ENCODE peak calls at places on chromosomes 12 and 14, in eight cellular contexts. F is cardiac muscle cell, B is body of pancreas, W is GM10248, D is B cell, X is A549, M is foreskin keratinocyte, Q is HFF-Myc. N is an unnamed sample.

GRCh38 chr12:64077922-64078321 is 144.2 kb downstream of the KICS2 start:
- DNase-seq in F (peak; percentile 30), B (no peak), W (no peak), D (no peak), X (peak; percentile 10), M (no peak), Q (no peak), N (no peak)

GRCh38 chr12:127731657-127732056 is 535.3 kb upstream of the TMEM132C start:
- DNase-seq in F (no peak), B (no peak), W (no peak), D (no peak), X (no peak), M (no peak), Q (peak; percentile 1), N (no peak)

GRCh38 chr12:68878846-68879245 is 54.1 kb downstream of the CPM start:
- DNase-seq in F (no peak), B (no peak), W (no peak), D (no peak), X (no peak), M (no peak), Q (no peak), N (no peak)

GRCh38 chr12:3043406-3043805 is 33.8 kb upstream of the TSPAN9 start:
- DNase-seq in F (no peak), B (no peak), W (no peak), D (no peak), X (no peak), M (no peak), Q (no peak), N (no peak)

GRCh38 chr14:100296106-100296651 is 10.1 kb downstream of the SLC25A29 start:
- DNase-seq in F (no peak), B (no peak), W (no peak), D (no peak), X (no peak), M (no peak), Q (no peak), N (no peak)

GRCh38 chr12:93785262-93786010 is 108.3 kb downstream of the CRADD start:
- DNase-seq in F (peak; percentile 94), B (peak; percentile 25), W (no peak), D (no peak), X (peak; percentile 86), M (peak; percentile 96), Q (peak; percentile 91), N (no peak)

GRCh38 chr12:34371050-34371449 is 348.8 kb downstream of the ALG10 start:
- DNase-seq in F (no peak), B (no peak), W (no peak), D (no peak), X (no peak), M (no peak), Q (no peak), N (no peak)

GRCh38 chr12:40336573-40337199 is 111.9 kb downstream of the LRRK2 start:
- DNase-seq in F (peak; percentile 21), B (no peak), W (peak; percentile 30), D (no peak), X (peak; percentile 57), M (peak; percentile 17), Q (no peak), N (no peak)

GRCh38 chr14:22845103-22845394 is 8.7 kb downstream of the MMP14 start:
- DNase-seq in F (no peak), B (no peak), W (no peak), D (no peak), X (no peak), M (no peak), Q (no peak), N (no peak)

GRCh38 chr14:105529506-105530445 is 3.4 kb downstream of the TMEM121 start:
- DNase-seq in F (no peak), B (no peak), W (peak; percentile 47), D (peak; percentile 69), X (no peak), M (no peak), Q (no peak), N (no peak)

GRCh38 chr12:101372431-101372830 is 35.1 kb downstream of the ARL1 start:
- DNase-seq in F (no peak), B (no peak), W (no peak), D (no peak), X (no peak), M (no peak), Q (no peak), N (no peak)

GRCh38 chr12:121021754-121022153 is 5.5 kb upstream of the C12orf43 start:
- DNase-seq in F (no peak), B (no peak), W (no peak), D (no peak), X (no peak), M (no peak), Q (no peak), N (no peak)

GRCh38 chr14:63996575-63997220 is 143.9 kb downstream of the SYNE2 start:
- DNase-seq in F (peak; percentile 22), B (no peak), W (no peak), D (no peak), X (no peak), M (peak; percentile 53), Q (peak; percentile 24), N (no peak)

GRCh38 chr12:55681142-55682077 is 26.3 kb downstream of the ITGA7 start:
- DNase-seq in F (peak; percentile 62), B (peak; percentile 86), W (no peak), D (peak; percentile 31), X (peak; percentile 90), M (peak; percentile 12), Q (peak; percentile 48), N (no peak)

GRCh38 chr12:29317556-29318363 is 63.2 kb downstream of the ERGIC2 start:
- DNase-seq in F (peak; percentile 63), B (peak; percentile 19), W (peak; percentile 68), D (peak; percentile 57), X (peak; percentile 24), M (peak; percentile 63), Q (peak; percentile 60), N (peak; percentile 15)
- TF ChIP-seq CTCF in F (peak; percentile 58), B (no peak), W (peak; percentile 86), D (peak; percentile 75), X (peak; percentile 70), M (peak; percentile 82), Q (peak; percentile 69), N (peak; percentile 71)

GRCh38 chr14:20989787-20990600 is at the start of gene METTL17:
- DNase-seq in F (peak; percentile 99), B (peak; percentile 90), W (peak; percentile 91), D (peak; percentile 85), X (peak; percentile 93), M (peak; percentile 96), Q (peak; percentile 95), N (peak; percentile 62)
- TF ChIP-seq CTCF in F (peak; percentile 37), B (no peak), W (peak; percentile 21), D (peak; percentile 28), X (no peak), M (peak; percentile 60), Q (peak; percentile 48), N (no peak)

DNA sequence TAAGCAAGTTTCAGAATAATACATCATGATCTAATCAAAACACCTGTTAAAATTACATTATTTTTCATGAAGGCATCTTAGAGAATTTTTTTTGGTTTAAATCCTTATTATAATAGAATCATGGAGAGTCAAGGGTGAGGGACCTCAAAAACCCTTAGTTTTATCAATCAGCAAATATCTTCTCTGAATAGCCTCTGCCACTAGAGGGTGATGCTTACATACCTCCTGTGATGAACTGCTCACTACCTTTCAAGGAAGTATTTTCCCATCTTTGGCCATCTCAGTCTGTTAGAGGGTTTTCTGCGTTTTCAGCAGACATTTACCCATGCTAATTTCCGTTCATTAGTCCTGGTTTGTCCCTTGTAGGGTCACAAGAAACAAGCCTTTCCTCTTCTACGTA is 200.2 kb downstream of the TRHDE start:
- DNase-seq in F (no peak), B (no peak), W (no peak), D (no peak), X (no peak), M (no peak), Q (no peak), N (no peak)
- TF ChIP-seq CTCF in F (no peak), B (no peak), W (no peak), D (no peak), X (no peak), M (peak; percentile 9), Q (no peak), N (no peak)

GRCh38 chr12:99915251-99916082 is 69.3 kb downstream of the ANKS1B start:
- DNase-seq in F (peak; percentile 31), B (no peak), W (no peak), D (no peak), X (peak; percentile 22), M (peak; percentile 61), Q (no peak), N (no peak)
- TF ChIP-seq CTCF in F (no peak), B (no peak), W (no peak), D (no peak), X (no peak), M (no peak), Q (no peak), N (no peak)

DNA sequence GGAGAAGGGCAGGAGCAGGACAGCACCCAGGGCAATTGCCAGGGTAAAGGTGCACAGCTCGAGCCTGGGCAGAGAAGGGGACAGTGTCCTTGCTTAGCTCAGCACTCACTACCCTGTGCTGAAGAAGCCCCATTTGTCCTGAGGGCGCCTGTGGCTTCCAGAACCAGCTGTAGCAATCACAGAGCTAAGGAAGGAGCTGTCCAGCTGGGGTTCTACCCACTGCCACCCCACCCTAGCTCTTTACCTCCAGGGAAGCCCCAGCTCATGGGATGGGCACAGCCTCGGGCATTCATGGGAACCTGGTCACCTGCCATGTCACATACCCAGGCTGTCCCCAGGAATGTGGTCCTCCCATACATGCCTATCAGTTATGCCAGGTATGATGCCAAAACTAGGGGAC is 5.8 kb downstream of the LMBR1L start:
- DNase-seq in F (no peak), B (no peak), W (no peak), D (no peak), X (no peak), M (no peak), Q (no peak), N (no peak)
- TF ChIP-seq CTCF in F (no peak), B (no peak), W (no peak), D (no peak), X (no peak), M (no peak), Q (no peak), N (no peak)

GRCh38 chr14:57293851-57294837 is 25.4 kb downstream of the AP5M1 start:
- DNase-seq in F (peak; percentile 35), B (no peak), W (no peak), D (peak; percentile 10), X (no peak), M (no peak), Q (no peak), N (no peak)
- TF ChIP-seq CTCF in F (peak; percentile 35), B (peak; percentile 24), W (no peak), D (peak; percentile 65), X (peak; percentile 53), M (peak; percentile 61), Q (peak; percentile 13), N (peak; percentile 54)

GRCh38 chr12:123747309-123747708 is 14.8 kb upstream of the DNAH10 start:
- DNase-seq in F (no peak), B (no peak), W (no peak), D (no peak), X (no peak), M (no peak), Q (no peak), N (no peak)

GRCh38 chr12:123748171-123748570 is 13.9 kb upstream of the DNAH10 start:
- DNase-seq in F (no peak), B (no peak), W (no peak), D (no peak), X (no peak), M (no peak), Q (no peak), N (no peak)

GRCh38 chr12:123741937-123742572 is 20.0 kb upstream of the DNAH10 start:
- DNase-seq in F (no peak), B (no peak), W (no peak), D (no peak), X (no peak), M (no peak), Q (no peak), N (peak; percentile 56)

GRCh38 chr12:123743002-123743401 is 19.1 kb upstream of the DNAH10 start:
- DNase-seq in F (no peak), B (no peak), W (no peak), D (peak; percentile 28), X (no peak), M (no peak), Q (no peak), N (no peak)

GRCh38 chr12:123744836-123745235 is 17.3 kb upstream of the DNAH10 start:
- DNase-seq in F (peak; percentile 4), B (no peak), W (no peak), D (no peak), X (no peak), M (no peak), Q (no peak), N (no peak)
- TF ChIP-seq CTCF in F (no peak), B (no peak), W (no peak), D (no peak), X (no peak), M (peak; percentile 35), Q (peak; percentile 24), N (no peak)